ENCODE peak calls at places on chromosomes 7 and 10, in four cellular contexts. U is SK-N-SH, I is pancreas, Q is gastrocnemius medialis. V is an unnamed sample.

GRCh38 chr7:113664867-113665266 is 253.9 kb downstream of the PPP1R3A start:
- DNase-seq in U (no peak), I (no peak), Q (no peak), V (no peak)

GRCh38 chr7:121449304-121449703 is 53.2 kb upstream of the FAM3C start:
- DNase-seq in U (peak), I (no peak), Q (no peak), V (no peak)

GRCh38 chr10:89563861-89564478 is 28.6 kb upstream of the SLC16A12 start:
- DNase-seq in U (peak), I (no peak), Q (no peak), V (no peak)

GRCh38 chr7:130875265-130875741 is 141.3 kb upstream of the KLF14 start:
- DNase-seq in U (peak), I (peak), Q (no peak), V (no peak)

GRCh38 chr7:152636436-152636835 is 39.5 kb downstream of the XRCC2 start:
- DNase-seq in U (no peak), I (no peak), Q (no peak), V (no peak)

GRCh38 chr10:62992145-62992721 is 140.9 kb upstream of the NRBF2 start:
- DNase-seq in U (no peak), I (no peak), Q (no peak), V (no peak)

GRCh38 chr10:51867956-51868355 is 168.6 kb upstream of the CSTF2T start:
- DNase-seq in U (no peak), I (no peak), Q (no peak), V (no peak)

GRCh38 chr10:124595143-124595883 is 133.7 kb downstream of the LHPP start:
- DNase-seq in U (no peak), I (no peak), Q (no peak), V (no peak)

GRCh38 chr7:66629222-66629658 is 559 bp downstream of the KCTD7 start:
- DNase-seq in U (no peak), I (peak), Q (no peak), V (peak)

GRCh38 chr10:72242675-72243074 is 26.6 kb upstream of the ASCC1 start:
- DNase-seq in U (no peak), I (peak), Q (peak), V (peak)

GRCh38 chr10:81534991-81535390 is 340.0 kb upstream of the NRG3 start:
- DNase-seq in U (no peak), I (no peak), Q (no peak), V (no peak)

GRCh38 chr10:114876169-114876568 is 54.6 kb downstream of the FHIP2A start:
- DNase-seq in U (no peak), I (no peak), Q (no peak), V (no peak)

GRCh38 chr7:5228066-5228465 is 38.0 kb downstream of the WIPI2 start:
- DNase-seq in U (no peak), I (no peak), Q (no peak), V (no peak)

GRCh38 chr10:82883588-82883987 is 1008.6 kb downstream of the NRG3 start:
- DNase-seq in U (no peak), I (no peak), Q (no peak), V (no peak)

GRCh38 chr10:11504566-11505285 is 106.7 kb downstream of the USP6NL start:
- DNase-seq in U (no peak), I (no peak), Q (no peak), V (no peak)

GRCh38 chr7:64046041-64046389 is 781 bp downstream of the ZNF727 start:
- DNase-seq in U (no peak), I (no peak), Q (no peak), V (no peak)

GRCh38 chr7:24436131-24436920 is 136.9 kb upstream of the PALS2 start:
- DNase-seq in U (no peak), I (no peak), Q (no peak), V (no peak)

GRCh38 chr10:84026821-84027257 is 112.5 kb upstream of the GHITM start:
- DNase-seq in U (peak), I (no peak), Q (no peak), V (no peak)

GRCh38 chr7:127582361-127582760 is 3.0 kb downstream of the GCC1 start:
- DNase-seq in U (no peak), I (peak), Q (peak), V (no peak)

DNA sequence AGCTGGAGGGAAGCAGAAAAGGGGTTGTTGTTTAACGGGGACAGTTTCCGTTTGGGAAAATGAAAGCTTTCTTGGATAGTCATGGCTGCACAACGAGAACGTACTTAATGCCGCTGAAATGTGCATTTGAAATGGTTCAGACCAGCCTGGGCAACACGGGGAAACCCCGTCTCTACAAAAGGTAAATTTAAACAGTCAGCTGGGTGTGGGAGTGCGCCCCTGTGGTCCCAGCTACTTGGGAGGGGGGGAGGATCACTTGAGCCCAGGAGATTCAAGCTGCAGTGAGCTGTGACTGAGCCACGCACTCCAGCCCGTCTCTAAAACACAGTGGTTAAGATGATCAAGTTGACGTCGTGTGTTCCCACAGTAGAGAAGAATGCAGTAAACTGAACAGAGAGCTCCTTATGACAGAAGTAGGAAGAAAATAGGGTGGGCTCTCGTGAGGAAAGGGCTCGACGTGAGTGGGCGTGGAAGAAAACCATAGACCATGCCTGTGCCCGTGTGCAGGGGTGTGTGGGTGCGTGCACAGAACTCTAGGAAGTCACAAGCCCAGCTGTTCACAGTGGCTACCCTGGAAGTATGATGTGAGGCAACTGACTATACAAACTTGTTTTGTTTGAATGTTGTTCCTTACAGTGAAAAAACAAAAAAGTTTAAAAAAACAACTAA is 4.1 kb upstream of the FUOM start:
- DNase-seq in U (no peak), I (no peak), Q (no peak), V (no peak)
- H3K27ac ChIP-seq in U (no peak), I (no peak), Q (no peak), V (no peak)

GRCh38 chr10:110528224-110528997 is 30.7 kb downstream of the DUSP5 start:
- DNase-seq in U (no peak), I (no peak), Q (no peak), V (peak)
- H3K27ac ChIP-seq in U (peak), I (no peak), Q (no peak), V (no peak)

GRCh38 chr7:116696707-116697106 is 24.7 kb downstream of the MET start:
- DNase-seq in U (no peak), I (no peak), Q (no peak), V (no peak)
- H3K27ac ChIP-seq in U (no peak), I (no peak), Q (peak), V (no peak)

GRCh38 chr7:80218723-80219122 is 84.1 kb downstream of the GNAI1 start:
- DNase-seq in U (no peak), I (no peak), Q (no peak), V (no peak)
- H3K27ac ChIP-seq in U (no peak), I (no peak), Q (no peak), V (no peak)

DNA sequence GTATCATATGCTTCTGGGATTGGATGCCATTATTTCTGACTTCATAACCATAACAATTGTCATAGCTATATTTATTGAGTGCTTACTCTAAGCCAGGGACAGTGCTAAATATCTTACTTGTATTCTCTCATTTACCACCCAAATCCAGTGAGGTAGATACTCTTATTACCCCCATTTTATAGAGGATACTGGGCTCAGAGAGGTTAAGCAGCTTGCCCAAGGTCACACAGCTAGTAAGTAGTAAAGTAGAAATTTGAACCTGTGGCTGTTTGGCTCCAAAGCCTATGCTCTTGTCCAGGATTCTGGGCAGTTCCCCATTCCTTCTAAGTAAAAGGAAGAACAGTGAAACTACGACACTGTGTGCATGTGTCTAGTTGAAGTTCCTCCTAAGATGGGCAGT is 56.5 kb downstream of the COL13A1 start:
- DNase-seq in U (no peak), I (no peak), Q (no peak), V (no peak)
- H3K27ac ChIP-seq in U (no peak), I (no peak), Q (no peak), V (no peak)

V was measured in coronary artery.